ENCODE peak calls at places on chromosomes 12 and 14, in seven cellular contexts. One of them, this sample, is unnamed.

GRCh38 chr12:122891661-122892525 is 4.0 kb downstream of the VPS37B start:
- DNase-seq in GM04504: peak; percentile 60
- DNase-seq in Daoy: peak; percentile 77
- DNase-seq in IMR-90: peak; percentile 88
- DNase-seq in sigmoid colon: no peak
- DNase-seq in ovary: no peak
- DNase-seq in posterior vena cava: no peak
- DNase-seq in this sample: peak; percentile 68

GRCh38 chr12:15152864-15153263 is 68.4 kb downstream of the RERG start:
- DNase-seq in GM04504: no peak
- DNase-seq in Daoy: peak; percentile 50
- DNase-seq in IMR-90: peak; percentile 30
- DNase-seq in sigmoid colon: no peak
- DNase-seq in ovary: no peak
- DNase-seq in posterior vena cava: no peak
- DNase-seq in this sample: peak; percentile 78

GRCh38 chr12:52259850-52260249 is 14.6 kb upstream of the KRT86 start:
- DNase-seq in GM04504: no peak
- DNase-seq in Daoy: no peak
- DNase-seq in IMR-90: no peak
- DNase-seq in sigmoid colon: no peak
- DNase-seq in ovary: no peak
- DNase-seq in posterior vena cava: peak; percentile 50
- DNase-seq in this sample: peak; percentile 41

GRCh38 chr14:91368681-91369416 is 48.8 kb downstream of the CCDC88C start:
- DNase-seq in GM04504: no peak
- DNase-seq in Daoy: no peak
- DNase-seq in IMR-90: no peak
- DNase-seq in sigmoid colon: no peak
- DNase-seq in ovary: no peak
- DNase-seq in posterior vena cava: no peak
- DNase-seq in this sample: no peak

GRCh38 chr12:93287152-93287551 is 90.6 kb upstream of the NUDT4 start:
- DNase-seq in GM04504: no peak
- DNase-seq in Daoy: peak; percentile 7
- DNase-seq in IMR-90: peak; percentile 5
- DNase-seq in sigmoid colon: no peak
- DNase-seq in ovary: no peak
- DNase-seq in posterior vena cava: no peak
- DNase-seq in this sample: no peak

GRCh38 chr12:63978519-63978918 is 134.0 kb downstream of the SRGAP1 start:
- DNase-seq in GM04504: peak; percentile 67
- DNase-seq in Daoy: peak; percentile 33
- DNase-seq in IMR-90: peak; percentile 88
- DNase-seq in sigmoid colon: no peak
- DNase-seq in ovary: no peak
- DNase-seq in posterior vena cava: no peak
- DNase-seq in this sample: no peak

GRCh38 chr14:90987140-90987539 is 73.3 kb downstream of the RPS6KA5 start:
- DNase-seq in GM04504: no peak
- DNase-seq in Daoy: no peak
- DNase-seq in IMR-90: no peak
- DNase-seq in sigmoid colon: no peak
- DNase-seq in ovary: no peak
- DNase-seq in posterior vena cava: no peak
- DNase-seq in this sample: no peak

GRCh38 chr12:105018001-105018400 is 31.9 kb downstream of the NOPCHAP1 start:
- DNase-seq in GM04504: no peak
- DNase-seq in Daoy: no peak
- DNase-seq in IMR-90: peak; percentile 2
- DNase-seq in sigmoid colon: no peak
- DNase-seq in ovary: no peak
- DNase-seq in posterior vena cava: no peak
- DNase-seq in this sample: no peak

GRCh38 chr14:96069421-96069820 is 30.3 kb downstream of the C14orf132 start:
- DNase-seq in GM04504: no peak
- DNase-seq in Daoy: no peak
- DNase-seq in IMR-90: no peak
- DNase-seq in sigmoid colon: no peak
- DNase-seq in ovary: no peak
- DNase-seq in posterior vena cava: peak; percentile 22
- DNase-seq in this sample: no peak

GRCh38 chr12:124177276-124177950 is 117.5 kb upstream of the RFLNA start:
- DNase-seq in GM04504: no peak
- DNase-seq in Daoy: no peak
- DNase-seq in IMR-90: no peak
- DNase-seq in sigmoid colon: no peak
- DNase-seq in ovary: no peak
- DNase-seq in posterior vena cava: no peak
- DNase-seq in this sample: no peak

GRCh38 chr12:49010092-49010668 is 8.4 kb downstream of the PRKAG1 start:
- DNase-seq in GM04504: no peak
- DNase-seq in Daoy: no peak
- DNase-seq in IMR-90: peak; percentile 38
- DNase-seq in sigmoid colon: no peak
- DNase-seq in ovary: no peak
- DNase-seq in posterior vena cava: no peak
- DNase-seq in this sample: no peak

GRCh38 chr14:96627811-96628775 is 125.9 kb downstream of the PAPOLA start:
- DNase-seq in GM04504: no peak
- DNase-seq in Daoy: no peak
- DNase-seq in IMR-90: no peak
- DNase-seq in sigmoid colon: no peak
- DNase-seq in ovary: no peak
- DNase-seq in posterior vena cava: peak; percentile 68
- DNase-seq in this sample: no peak

GRCh38 chr12:124273630-124274029 is 21.3 kb upstream of the RFLNA start:
- DNase-seq in GM04504: no peak
- DNase-seq in Daoy: peak; percentile 61
- DNase-seq in IMR-90: peak; percentile 31
- DNase-seq in sigmoid colon: no peak
- DNase-seq in ovary: no peak
- DNase-seq in posterior vena cava: peak; percentile 58
- DNase-seq in this sample: peak; percentile 76

GRCh38 chr12:14614704-14615121 is 47.0 kb upstream of the PLBD1 start:
- DNase-seq in GM04504: no peak
- DNase-seq in Daoy: no peak
- DNase-seq in IMR-90: no peak
- DNase-seq in sigmoid colon: no peak
- DNase-seq in ovary: no peak
- DNase-seq in posterior vena cava: no peak
- DNase-seq in this sample: no peak

GRCh38 chr14:91249841-91250616 is 5.5 kb upstream of the GPR68 start:
- DNase-seq in GM04504: no peak
- DNase-seq in Daoy: peak; percentile 75
- DNase-seq in IMR-90: no peak
- DNase-seq in sigmoid colon: no peak
- DNase-seq in ovary: no peak
- DNase-seq in posterior vena cava: no peak
- DNase-seq in this sample: peak; percentile 72

GRCh38 chr14:64549805-64550538 is at the start of gene PPP1R36:
- DNase-seq in GM04504: no peak
- DNase-seq in Daoy: peak; percentile 52
- DNase-seq in IMR-90: no peak
- DNase-seq in sigmoid colon: peak; percentile 70
- DNase-seq in ovary: no peak
- DNase-seq in posterior vena cava: peak; percentile 82
- DNase-seq in this sample: no peak

GRCh38 chr14:22565391-22565945 is 23.6 kb downstream of the DAD1 start:
- DNase-seq in GM04504: no peak
- DNase-seq in Daoy: no peak
- DNase-seq in IMR-90: no peak
- DNase-seq in sigmoid colon: no peak
- DNase-seq in ovary: no peak
- DNase-seq in posterior vena cava: no peak
- DNase-seq in this sample: no peak

GRCh38 chr12:90695415-90695814 is 259.6 kb downstream of the CCER1 start:
- DNase-seq in GM04504: no peak
- DNase-seq in Daoy: no peak
- DNase-seq in IMR-90: peak; percentile 23
- DNase-seq in sigmoid colon: no peak
- DNase-seq in ovary: no peak
- DNase-seq in posterior vena cava: no peak
- DNase-seq in this sample: no peak

GRCh38 chr14:69571879-69572633 is 2.6 kb downstream of the CCDC177 start:
- DNase-seq in GM04504: no peak
- DNase-seq in Daoy: no peak
- DNase-seq in IMR-90: peak; percentile 15
- DNase-seq in sigmoid colon: no peak
- DNase-seq in ovary: peak; percentile 45
- DNase-seq in posterior vena cava: no peak
- DNase-seq in this sample: no peak

GRCh38 chr14:24982472-24983155 is 67.3 kb downstream of the STXBP6 start:
- DNase-seq in GM04504: no peak
- DNase-seq in Daoy: peak; percentile 31
- DNase-seq in IMR-90: peak; percentile 97
- DNase-seq in sigmoid colon: no peak
- DNase-seq in ovary: no peak
- DNase-seq in posterior vena cava: no peak
- DNase-seq in this sample: peak; percentile 93